ENCODE peak calls at places on chromosomes 4 and X, in six cellular contexts. T is cardiac muscle cell, U is prostate gland, P is sigmoid colon, W is Panc1, F is vagina. N is an unnamed sample.

GRCh38 chr4:159027535-159027934 is 75.3 kb upstream of the RAPGEF2 start:
- DNase-seq in T (no peak), U (no peak), P (no peak), W (no peak), F (no peak), N (no peak)

GRCh38 chr4:184103755-184104367 is 113.8 kb downstream of the ENPP6 start:
- DNase-seq in T (no peak), U (no peak), P (no peak), W (no peak), F (no peak), N (no peak)

GRCh38 chr4:8260656-8261111 is 8.9 kb upstream of the HTRA3 start:
- DNase-seq in T (peak; percentile 70), U (peak; percentile 70), P (peak; percentile 92), W (no peak), F (no peak), N (no peak)

GRCh38 chrX:111886678-111887077 is 10.7 kb downstream of the TRPC5OS start:
- DNase-seq in T (no peak), U (no peak), P (no peak), W (no peak), F (no peak), N (no peak)

GRCh38 chr4:84673475-84674230 is 90.7 kb downstream of the CDS1 start:
- DNase-seq in T (peak; percentile 88), U (no peak), P (no peak), W (no peak), F (no peak), N (no peak)

GRCh38 chrX:29455702-29456101 is 759.7 kb upstream of the MAGEB2 start:
- DNase-seq in T (no peak), U (no peak), P (no peak), W (no peak), F (no peak), N (no peak)

GRCh38 chr4:102501176-102501634 is at the start of gene NFKB1:
- DNase-seq in T (peak; percentile 88), U (peak; percentile 47), P (peak; percentile 82), W (no peak), F (no peak), N (peak; percentile 69)

GRCh38 chr4:101232074-101232776 is 115.1 kb downstream of the PPP3CA start:
- DNase-seq in T (peak; percentile 83), U (no peak), P (no peak), W (no peak), F (no peak), N (no peak)

GRCh38 chr4:67332627-67333026 is 212.7 kb downstream of the CENPC start:
- DNase-seq in T (peak; percentile 18), U (no peak), P (no peak), W (no peak), F (no peak), N (no peak)

GRCh38 chr4:159446266-159446976 is 343.5 kb downstream of the RAPGEF2 start:
- DNase-seq in T (peak; percentile 85), U (peak; percentile 36), P (no peak), W (peak; percentile 41), F (no peak), N (peak; percentile 18)

GRCh38 chr4:74338792-74339333 is 26.1 kb upstream of the EREG start:
- DNase-seq in T (peak; percentile 91), U (no peak), P (no peak), W (no peak), F (no peak), N (no peak)

GRCh38 chr4:110091426-110091825 is 107.0 kb downstream of the ELOVL6 start:
- DNase-seq in T (peak; percentile 64), U (no peak), P (no peak), W (no peak), F (no peak), N (no peak)

GRCh38 chr4:144654161-144654560 is 8.2 kb downstream of the HHIP start:
- DNase-seq in T (no peak), U (no peak), P (no peak), W (no peak), F (no peak), N (no peak)

GRCh38 chr4:165330666-165331065 is 3.2 kb downstream of the MSMO1 start:
- DNase-seq in T (no peak), U (no peak), P (no peak), W (no peak), F (no peak), N (no peak)

GRCh38 chr4:71241467-71242401 is 97.1 kb upstream of the SLC4A4 start:
- DNase-seq in T (no peak), U (no peak), P (no peak), W (no peak), F (no peak), N (no peak)

GRCh38 chr4:4384837-4385236 is 2.1 kb upstream of the NSG1 start:
- DNase-seq in T (peak; percentile 40), U (no peak), P (no peak), W (no peak), F (no peak), N (no peak)

GRCh38 chr4:8270912-8271815 is 1.6 kb downstream of the HTRA3 start:
- DNase-seq in T (peak; percentile 34), U (no peak), P (peak; percentile 75), W (no peak), F (no peak), N (no peak)

GRCh38 chr4:53702334-53703266 is 111.3 kb upstream of the LNX1 start:
- DNase-seq in T (peak; percentile 95), U (peak; percentile 70), P (peak; percentile 89), W (no peak), F (no peak), N (peak; percentile 83)

GRCh38 chr4:118811008-118811764 is 24.7 kb downstream of the SEC24D start:
- DNase-seq in T (peak; percentile 80), U (no peak), P (no peak), W (no peak), F (no peak), N (no peak)

GRCh38 chr4:148116264-148116663 is 325.9 kb downstream of the NR3C2 start:
- DNase-seq in T (peak; percentile 82), U (no peak), P (no peak), W (no peak), F (no peak), N (no peak)

GRCh38 chrX:53018627-53019026 is 30.0 kb upstream of the GPR173 start:
- DNase-seq in T (no peak), U (no peak), P (no peak), W (no peak), F (no peak), N (no peak)

GRCh38 chr4:141896687-141897086 is 260.3 kb downstream of the IL15 start:
- DNase-seq in T (no peak), U (no peak), P (no peak), W (no peak), F (no peak), N (no peak)
- H3K36me3 ChIP-seq in T (no peaks in the 10 kb centered on the region), U (no peaks in the 10 kb centered on the region), P (no peaks in the 10 kb centered on the region), W (no peaks in the 10 kb centered on the region), F (no peaks in the 10 kb centered on the region), N (no peaks in the 10 kb centered on the region)

GRCh38 chrX:118631586-118631985 is 95.8 kb upstream of the IL13RA1 start:
- DNase-seq in T (no peak), U (no peak), P (no peak), W (no peak), F (no peak), N (no peak)

GRCh38 chrX:118633530-118633929 is 93.9 kb upstream of the IL13RA1 start:
- DNase-seq in T (no peak), U (no peak), P (no peak), W (no peak), F (no peak), N (no peak)

GRCh38 chrX:118632862-118633261 is 94.5 kb upstream of the IL13RA1 start:
- DNase-seq in T (no peak), U (no peak), P (no peak), W (no peak), F (no peak), N (no peak)

GRCh38 chrX:118634336-118634735 is 93.1 kb upstream of the IL13RA1 start:
- DNase-seq in T (no peak), U (no peak), P (no peak), W (no peak), F (no peak), N (no peak)

DNA sequence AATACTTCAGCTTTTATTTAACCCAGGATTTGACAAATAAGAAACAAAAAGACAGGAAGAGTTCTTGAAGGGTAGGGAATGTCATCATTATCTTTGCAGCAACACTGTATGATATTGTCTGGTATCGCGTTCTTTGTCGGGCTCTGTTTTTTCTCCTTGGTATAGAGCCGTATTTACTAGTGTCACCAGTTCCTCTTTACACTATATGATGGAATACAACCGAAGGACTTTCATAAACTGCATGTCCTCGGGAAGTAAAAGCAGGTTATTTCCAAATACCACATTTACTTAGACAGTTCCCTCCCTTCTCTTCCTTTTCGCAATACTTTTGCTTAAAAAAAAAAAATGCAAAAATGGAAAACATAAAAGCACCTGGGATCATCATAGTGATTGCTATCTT is 96.6 kb upstream of the IL13RA1 start:
- DNase-seq in T (no peak), U (no peak), P (no peak), W (no peak), F (no peak), N (no peak)
- H3K36me3 ChIP-seq in T (no peaks in the 10 kb centered on the region), U (no peaks in the 10 kb centered on the region), P (peaks cover 6% of the 10 kb centered on the region), W (no peaks in the 10 kb centered on the region), F (no peaks in the 10 kb centered on the region), N (no peaks in the 10 kb centered on the region)

DNA sequence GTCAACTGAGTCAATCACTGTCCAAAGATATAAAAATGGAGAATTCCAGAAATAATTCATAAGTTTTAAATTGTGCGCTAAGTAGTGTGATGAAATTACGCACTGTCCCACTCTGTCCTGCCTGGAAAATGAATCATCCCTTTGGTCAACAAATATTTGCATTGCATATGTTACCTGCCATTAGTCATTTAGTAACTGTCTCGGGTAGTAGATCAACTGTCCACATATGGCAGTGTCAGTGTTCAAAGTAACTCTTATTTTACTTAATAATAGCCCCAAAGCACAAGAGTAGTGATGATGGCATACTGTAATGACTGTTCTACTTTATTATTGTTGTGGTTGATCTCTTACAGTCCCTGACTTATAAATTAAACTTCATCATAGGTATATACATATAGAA is 3.4 kb downstream of the YTHDC1 start:
- DNase-seq in T (no peak), U (no peak), P (no peak), W (peak; percentile 33), F (no peak), N (no peak)
- H3K36me3 ChIP-seq in T (no peaks in the 10 kb centered on the region), U (no peaks in the 10 kb centered on the region), P (no peaks in the 10 kb centered on the region), W (peaks cover 3% of the 10 kb centered on the region), F (no peaks in the 10 kb centered on the region), N (no peaks in the 10 kb centered on the region)

GRCh38 chrX:26100421-26100920 is 37.7 kb upstream of the MAGEB18 start:
- DNase-seq in T (no peak), U (no peak), P (no peak), W (no peak), F (no peak), N (no peak)
- H3K36me3 ChIP-seq in T (no peaks in the 10 kb centered on the region), U (no peaks in the 10 kb centered on the region), P (no peaks in the 10 kb centered on the region), W (no peaks in the 10 kb centered on the region), F (no peaks in the 10 kb centered on the region), N (no peaks in the 10 kb centered on the region)

DNA sequence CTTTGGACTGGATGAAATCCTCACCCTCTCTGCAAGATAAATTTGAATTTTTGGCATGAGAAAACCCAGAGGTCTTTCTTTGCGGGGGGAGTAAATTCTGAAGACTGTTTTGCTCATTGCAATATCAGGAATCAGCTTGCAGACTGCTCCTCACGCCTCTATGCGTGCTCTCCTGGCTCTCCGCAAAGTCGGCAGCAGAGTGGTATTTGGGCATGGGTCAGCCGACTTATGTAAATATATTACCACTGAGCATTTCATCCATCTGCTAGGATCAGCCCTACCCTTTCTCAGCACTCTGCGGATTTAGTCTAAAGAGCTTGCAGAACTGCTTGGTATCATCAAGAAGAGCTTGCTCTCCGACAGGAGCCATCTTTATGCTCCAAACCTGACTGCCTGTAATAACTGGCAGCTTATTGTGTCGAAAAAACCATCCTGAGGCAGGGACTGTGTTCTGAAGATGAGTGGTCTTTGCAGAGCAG is 288.1 kb downstream of the ASMT start:
- DNase-seq in T (no peak), U (no peak), P (no peak), W (no peak), F (no peak), N (no peak)
- H3K36me3 ChIP-seq in T (no peaks in the 10 kb centered on the region), U (no peaks in the 10 kb centered on the region), P (no peaks in the 10 kb centered on the region), W (no peaks in the 10 kb centered on the region), F (no peaks in the 10 kb centered on the region), N (no peaks in the 10 kb centered on the region)